ENCODE peak calls at places on chromosomes 4 and X, in eight cellular contexts. B is pancreas; C is bronchial epithelial cell; P is A673; Q is CD8-positive, alpha-beta T cell; Y is sigmoid colon; N is tibial artery; V is ovary. G is an unnamed sample. For H3K36me3 and H3K27me3, the result is how much of the 10 kb centered on the place peaks cover.

GRCh38 chr4:176340871-176341685 is 21.3 kb downstream of the SPCS3 start:
- DNase-seq in B (no peak), C (peak), P (peak), Q (no peak), Y (no peak), N (no peak), V (no peak), G (peak)

GRCh38 chrX:38896724-38897298 is 95.6 kb downstream of the MID1IP1 start:
- DNase-seq in B (no peak), C (no peak), P (no peak), Q (no peak), Y (no peak), N (no peak), V (no peak), G (no peak)

GRCh38 chr4:147969573-147969972 is 237.7 kb downstream of the ARHGAP10 start:
- DNase-seq in B (no peak), C (no peak), P (no peak), Q (no peak), Y (no peak), N (no peak), V (no peak), G (no peak)

GRCh38 chrX:19857131-19857530 is 30.3 kb downstream of the SH3KBP1 start:
- DNase-seq in B (no peak), C (no peak), P (no peak), Q (no peak), Y (no peak), N (no peak), V (no peak), G (no peak)

GRCh38 chr4:143616771-143617170 is 83.7 kb downstream of the FREM3 start:
- DNase-seq in B (no peak), C (peak), P (no peak), Q (no peak), Y (no peak), N (no peak), V (no peak), G (no peak)

GRCh38 chr4:8920289-8920965 is 48.8 kb upstream of the HMX1 start:
- DNase-seq in B (peak), C (no peak), P (no peak), Q (no peak), Y (peak), N (peak), V (no peak), G (peak)

GRCh38 chr4:122541996-122542395 is 78.9 kb downstream of the IL21 start:
- DNase-seq in B (no peak), C (no peak), P (no peak), Q (no peak), Y (no peak), N (no peak), V (no peak), G (no peak)

GRCh38 chr4:98508825-98509539 is 149.4 kb downstream of the TSPAN5 start:
- DNase-seq in B (no peak), C (no peak), P (peak), Q (no peak), Y (no peak), N (no peak), V (no peak), G (no peak)

GRCh38 chr4:84917087-84917821 is 49.2 kb downstream of the WDFY3 start:
- DNase-seq in B (no peak), C (no peak), P (no peak), Q (no peak), Y (no peak), N (no peak), V (no peak), G (no peak)

GRCh38 chr4:12123709-12124108 is 695.0 kb upstream of the HS3ST1 start:
- DNase-seq in B (no peak), C (no peak), P (no peak), Q (no peak), Y (no peak), N (no peak), V (no peak), G (no peak)

GRCh38 chrX:129115104-129115503 is 408.2 kb downstream of the SMARCA1 start:
- DNase-seq in B (peak), C (peak), P (peak), Q (no peak), Y (no peak), N (no peak), V (no peak), G (peak)

GRCh38 chr4:95513022-95513421 is 35.8 kb downstream of the UNC5C start:
- DNase-seq in B (no peak), C (no peak), P (peak), Q (no peak), Y (no peak), N (no peak), V (no peak), G (no peak)

GRCh38 chr4:164428561-164428960 is 325.4 kb upstream of the SMIM31 start:
- DNase-seq in B (no peak), C (peak), P (no peak), Q (no peak), Y (no peak), N (no peak), V (no peak), G (no peak)

GRCh38 chrX:130575831-130576404 is 174.1 kb downstream of the RBMX2 start:
- DNase-seq in B (peak), C (peak), P (peak), Q (no peak), Y (no peak), N (peak), V (peak), G (peak)

GRCh38 chr4:1862961-1863296 is 7.0 kb upstream of the LETM1 start:
- DNase-seq in B (no peak), C (no peak), P (no peak), Q (no peak), Y (no peak), N (no peak), V (no peak), G (no peak)
- H3K4me3 ChIP-seq in B (no peak), C (no peak), P (no peak), Q (peak), Y (no peak), N (no peak), V (no peak), G (peak)

GRCh38 chr4:169677150-169677732 is 56.9 kb downstream of the CLCN3 start:
- DNase-seq in B (no peak), C (no peak), P (peak), Q (no peak), Y (no peak), N (no peak), V (no peak), G (no peak)

GRCh38 chr4:169682360-169683047 is 62.1 kb downstream of the CLCN3 start:
- DNase-seq in B (no peak), C (no peak), P (no peak), Q (no peak), Y (no peak), N (no peak), V (no peak), G (no peak)
- H3K36me3 ChIP-seq in B (under half), C (under half), P (under half), Q (under half), Y (under half), N (under half), V (under half), G (under half)

GRCh38 chrX:153866302-153867019 is 19.5 kb downstream of the L1CAM start:
- DNase-seq in B (no peak), C (no peak), P (no peak), Q (no peak), Y (peak), N (no peak), V (no peak), G (no peak)
- H3K27me3 ChIP-seq in B (under half), C (under half), P (under half), Q (under half), Y (under half), N (under half), V (under half), G (under half)

GRCh38 chr4:83013931-83014330 is 3.3 kb upstream of the LIN54 start:
- DNase-seq in B (no peak), C (no peak), P (no peak), Q (no peak), Y (no peak), N (no peak), V (no peak), G (no peak)
- H3K4me3 ChIP-seq in B (no peak), C (no peak), P (peak), Q (no peak), Y (no peak), N (peak), V (no peak), G (no peak)

DNA sequence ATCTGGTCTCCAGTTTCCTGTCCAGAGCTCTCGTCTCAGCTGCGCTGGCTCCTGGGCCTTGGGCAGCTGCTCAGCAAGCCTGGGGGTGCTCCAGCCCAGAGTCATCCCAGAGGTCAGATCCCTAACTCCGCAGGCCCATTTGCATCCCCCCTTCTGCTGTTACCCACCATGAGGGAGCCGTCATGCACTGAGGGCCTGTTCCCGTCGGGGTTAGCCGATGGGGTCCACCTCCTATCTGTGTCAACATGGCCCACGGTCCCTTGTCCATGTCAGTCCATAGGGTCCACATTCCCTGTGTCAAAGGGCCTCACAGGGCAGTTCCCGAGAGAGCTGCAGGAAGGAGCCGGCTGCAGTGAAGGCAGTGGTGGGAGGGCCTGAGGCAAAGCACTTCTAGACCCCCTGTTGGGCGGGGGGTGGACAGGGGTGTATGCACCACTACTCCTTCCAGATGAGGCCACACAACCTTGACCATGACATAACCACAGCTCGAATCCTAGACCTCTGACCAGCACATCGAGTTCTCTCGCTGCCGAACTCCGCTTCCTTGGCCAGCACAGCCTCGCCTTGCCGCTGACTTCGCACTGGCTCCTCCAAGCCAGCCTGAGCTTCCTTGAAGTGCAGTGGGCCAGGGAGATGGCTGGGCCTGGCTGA is 24.9 kb downstream of the WDR1 start:
- DNase-seq in B (no peak), C (no peak), P (no peak), Q (no peak), Y (no peak), N (no peak), V (no peak), G (no peak)
- H3K36me3 ChIP-seq in B (under half), C (half or more), P (under half), Q (half or more), Y (half or more), N (half or more), V (under half), G (half or more)

GRCh38 chrX:118228041-118228440 is 111.4 kb upstream of the KLHL13 start:
- DNase-seq in B (no peak), C (no peak), P (no peak), Q (no peak), Y (no peak), N (no peak), V (no peak), G (no peak)

GRCh38 chrX:118226060-118226428 is 109.4 kb upstream of the KLHL13 start:
- DNase-seq in B (no peak), C (peak), P (peak), Q (no peak), Y (no peak), N (no peak), V (no peak), G (peak)

GRCh38 chrX:118231464-118231863 is 114.4 kb upstream of the WDR44 start:
- DNase-seq in B (no peak), C (no peak), P (no peak), Q (no peak), Y (no peak), N (no peak), V (no peak), G (no peak)

DNA sequence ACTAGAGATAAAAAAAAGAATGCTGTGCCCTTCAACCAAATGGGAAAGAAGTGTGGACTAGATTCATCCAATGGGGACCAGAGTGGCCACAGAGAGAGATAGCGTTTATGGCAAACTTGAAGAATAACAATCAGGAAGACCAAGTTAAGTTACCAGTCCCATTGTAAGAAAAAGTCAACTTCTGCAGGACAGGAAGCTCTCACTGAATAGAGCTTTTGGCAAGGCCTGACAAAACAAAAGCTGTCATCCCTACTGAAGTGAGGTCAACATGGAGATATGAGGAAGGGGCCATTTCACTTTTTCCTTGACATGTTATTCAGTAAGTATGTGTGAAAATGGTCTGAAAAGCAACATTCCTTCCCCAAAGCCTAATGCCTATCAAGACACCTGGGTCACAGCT is 111.8 kb upstream of the KLHL13 start:
- DNase-seq in B (no peak), C (no peak), P (no peak), Q (no peak), Y (no peak), N (no peak), V (no peak), G (no peak)
- H3K27me3 ChIP-seq in B (under half), C (under half), P (under half), Q (under half), Y (under half), N (under half), V (under half), G (under half)

DNA sequence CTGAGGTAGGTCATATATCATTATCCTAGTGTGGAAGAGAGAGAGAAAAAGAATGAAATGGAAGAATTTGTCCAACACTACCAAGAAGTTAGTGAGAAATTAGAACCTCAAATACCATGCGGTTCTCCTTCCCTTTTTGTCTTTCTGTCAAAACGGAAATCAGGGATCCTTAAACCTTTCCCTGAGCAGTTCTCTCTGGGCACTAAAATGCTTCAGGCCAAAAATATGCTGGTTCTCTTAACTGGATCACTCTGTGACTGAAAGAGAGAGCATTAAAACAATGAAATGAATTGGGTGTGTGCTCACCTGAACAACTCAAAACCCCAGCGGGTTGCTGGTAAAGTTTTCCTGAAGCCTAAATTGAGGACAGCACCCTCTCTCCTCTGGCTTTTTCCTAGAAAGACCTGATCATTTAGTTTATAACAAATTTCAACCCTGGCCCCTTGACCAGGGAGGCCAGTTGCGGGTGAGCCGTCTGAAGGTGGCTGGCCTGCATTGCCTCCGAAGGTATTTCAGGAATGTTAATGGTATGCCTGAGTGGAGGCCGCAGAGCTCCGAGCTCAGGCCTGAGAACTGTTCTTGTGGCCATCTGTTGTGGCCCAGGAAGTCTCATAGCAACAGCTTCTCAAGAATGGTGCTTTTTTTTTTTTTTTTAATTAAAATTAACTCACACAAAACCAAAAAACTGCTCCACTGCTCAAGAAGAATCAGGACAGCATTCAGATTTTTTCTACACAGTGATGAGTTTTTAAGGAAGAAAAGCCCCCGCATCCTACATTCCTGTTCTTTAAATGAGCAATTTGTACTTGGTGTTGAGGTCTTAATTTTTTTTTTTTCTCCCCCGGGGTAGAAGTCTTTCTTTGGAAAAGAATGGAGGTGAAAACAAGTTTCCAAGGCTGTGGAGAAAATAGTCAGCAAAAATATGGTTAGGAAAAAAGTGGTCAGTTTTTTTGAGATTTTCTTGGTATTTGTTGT is 155.1 kb downstream of the SHROOM3 start:
- DNase-seq in B (peak), C (no peak), P (no peak), Q (no peak), Y (no peak), N (peak), V (peak), G (peak)
- H3K4me3 ChIP-seq in B (no peak), C (no peak), P (no peak), Q (no peak), Y (no peak), N (peak), V (no peak), G (no peak)

GRCh38 chr4:108637856-108638255 is 12.5 kb upstream of the OSTC start:
- DNase-seq in B (no peak), C (no peak), P (no peak), Q (no peak), Y (no peak), N (no peak), V (no peak), G (no peak)

GRCh38 chr4:108636246-108636645 is 14.2 kb upstream of the OSTC start:
- DNase-seq in B (no peak), C (no peak), P (no peak), Q (no peak), Y (no peak), N (no peak), V (no peak), G (no peak)

GRCh38 chr4:108635070-108635655 is 14.8 kb downstream of the RPL34 start:
- DNase-seq in B (no peak), C (no peak), P (no peak), Q (no peak), Y (no peak), N (no peak), V (no peak), G (peak)
- H3K36me3 ChIP-seq in B (under half), C (under half), P (under half), Q (under half), Y (under half), N (under half), V (under half), G (under half)

GRCh38 chr4:568962-569361 is 7.1 kb downstream of the TMEM271 start:
- DNase-seq in B (no peak), C (no peak), P (no peak), Q (no peak), Y (no peak), N (no peak), V (no peak), G (no peak)

GRCh38 chr4:569958-570667 is 6.0 kb downstream of the TMEM271 start:
- DNase-seq in B (no peak), C (no peak), P (no peak), Q (no peak), Y (no peak), N (no peak), V (no peak), G (no peak)

GRCh38 chr4:572594-572993 is 3.5 kb downstream of the TMEM271 start:
- DNase-seq in B (no peak), C (no peak), P (no peak), Q (no peak), Y (no peak), N (no peak), V (no peak), G (no peak)

GRCh38 chr4:571838-572572 is 4.1 kb downstream of the TMEM271 start:
- DNase-seq in B (no peak), C (no peak), P (no peak), Q (no peak), Y (no peak), N (no peak), V (no peak), G (no peak)

GRCh38 chr4:570754-571153 is 5.3 kb downstream of the TMEM271 start:
- DNase-seq in B (no peak), C (no peak), P (no peak), Q (no peak), Y (no peak), N (no peak), V (no peak), G (no peak)
- H3K27me3 ChIP-seq in B (under half), C (under half), P (under half), Q (under half), Y (half or more), N (half or more), V (under half), G (under half)